ENCODE peak calls at places on chromosomes 1 and 21, in six cellular contexts. One of them, this sample, is unnamed.

GRCh38 chr1:22364764-22365163 is 86.9 kb upstream of the ZBTB40 start:
- DNase-seq in RWPE1: no peak
- DNase-seq in IMR-90: no peak
- DNase-seq in AG09309: no peak
- DNase-seq in lower leg skin: no peak
- DNase-seq in AG04449: no peak
- DNase-seq in this sample: no peak

GRCh38 chr1:209511169-209511568 is 72.3 kb upstream of the CAMK1G start:
- DNase-seq in RWPE1: no peak
- DNase-seq in IMR-90: no peak
- DNase-seq in AG09309: no peak
- DNase-seq in lower leg skin: no peak
- DNase-seq in AG04449: no peak
- DNase-seq in this sample: no peak

GRCh38 chr1:205502111-205502810 is 2.2 kb upstream of the CDK18 start:
- DNase-seq in RWPE1: no peak
- DNase-seq in IMR-90: no peak
- DNase-seq in AG09309: no peak
- DNase-seq in lower leg skin: no peak
- DNase-seq in AG04449: no peak
- DNase-seq in this sample: no peak

GRCh38 chr1:205934788-205935187 is 8.5 kb downstream of the SLC26A9 start:
- DNase-seq in RWPE1: peak; percentile 42
- DNase-seq in IMR-90: no peak
- DNase-seq in AG09309: no peak
- DNase-seq in lower leg skin: no peak
- DNase-seq in AG04449: no peak
- DNase-seq in this sample: no peak

GRCh38 chr1:43383449-43383848 is 6.2 kb downstream of the MED8 start:
- DNase-seq in RWPE1: no peak
- DNase-seq in IMR-90: no peak
- DNase-seq in AG09309: no peak
- DNase-seq in lower leg skin: no peak
- DNase-seq in AG04449: no peak
- DNase-seq in this sample: no peak

GRCh38 chr1:15213333-15213732 is 33.7 kb upstream of the FHAD1 start:
- DNase-seq in RWPE1: no peak
- DNase-seq in IMR-90: peak; percentile 64
- DNase-seq in AG09309: peak; percentile 25
- DNase-seq in lower leg skin: peak; percentile 32
- DNase-seq in AG04449: no peak
- DNase-seq in this sample: no peak

GRCh38 chr1:28494737-28495136 is 11.1 kb upstream of the RCC1 start:
- DNase-seq in RWPE1: no peak
- DNase-seq in IMR-90: no peak
- DNase-seq in AG09309: no peak
- DNase-seq in lower leg skin: no peak
- DNase-seq in AG04449: no peak
- DNase-seq in this sample: no peak

GRCh38 chr1:1021860-1022259 is 1.9 kb downstream of the AGRN start:
- DNase-seq in RWPE1: peak; percentile 67
- DNase-seq in IMR-90: peak; percentile 56
- DNase-seq in AG09309: no peak
- DNase-seq in lower leg skin: no peak
- DNase-seq in AG04449: no peak
- DNase-seq in this sample: no peak

GRCh38 chr1:21622466-21623315 is 46.5 kb downstream of the RAP1GAP start:
- DNase-seq in RWPE1: peak; percentile 88
- DNase-seq in IMR-90: no peak
- DNase-seq in AG09309: no peak
- DNase-seq in lower leg skin: no peak
- DNase-seq in AG04449: no peak
- DNase-seq in this sample: no peak

GRCh38 chr21:40625991-40626390 is 221.0 kb downstream of the DSCAM start:
- DNase-seq in RWPE1: no peak
- DNase-seq in IMR-90: no peak
- DNase-seq in AG09309: no peak
- DNase-seq in lower leg skin: no peak
- DNase-seq in AG04449: no peak
- DNase-seq in this sample: no peak

GRCh38 chr1:117014209-117014608 is 12.6 kb downstream of the CD101 start:
- DNase-seq in RWPE1: peak; percentile 35
- DNase-seq in IMR-90: no peak
- DNase-seq in AG09309: no peak
- DNase-seq in lower leg skin: no peak
- DNase-seq in AG04449: no peak
- DNase-seq in this sample: no peak

GRCh38 chr1:41371630-41372599 is 10.7 kb downstream of the FOXO6 start:
- DNase-seq in RWPE1: no peak
- DNase-seq in IMR-90: no peak
- DNase-seq in AG09309: no peak
- DNase-seq in lower leg skin: no peak
- DNase-seq in AG04449: no peak
- DNase-seq in this sample: peak; percentile 16

GRCh38 chr1:22826630-22827580 is 116.3 kb downstream of the EPHB2 start:
- DNase-seq in RWPE1: peak; percentile 78
- DNase-seq in IMR-90: no peak
- DNase-seq in AG09309: no peak
- DNase-seq in lower leg skin: no peak
- DNase-seq in AG04449: no peak
- DNase-seq in this sample: no peak

DNA sequence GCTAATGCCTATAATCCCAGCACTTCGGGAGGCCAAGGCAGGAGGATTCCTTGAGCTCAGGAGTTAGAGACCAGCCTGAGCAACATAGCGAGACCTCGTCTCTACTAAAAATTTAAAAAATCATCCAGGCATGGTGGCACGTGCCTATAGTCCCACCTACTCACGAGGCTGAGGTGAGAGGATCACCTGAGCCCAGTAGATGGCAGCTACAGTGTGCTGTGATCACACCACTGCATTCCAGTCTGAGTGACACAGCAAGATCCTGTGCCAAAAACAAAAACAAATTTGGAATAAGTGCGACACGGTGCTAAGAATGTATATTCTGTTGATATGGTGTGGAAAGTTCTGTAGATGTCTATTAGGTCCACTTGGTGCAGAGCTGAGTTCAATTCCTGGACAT is 15.1 kb downstream of the USP33 start:
- DNase-seq in RWPE1: no peak
- DNase-seq in IMR-90: no peak
- DNase-seq in AG09309: no peak
- DNase-seq in lower leg skin: no peak
- DNase-seq in AG04449: no peak
- DNase-seq in this sample: no peak
- TF ChIP-seq CTCF in RWPE1: no peak
- TF ChIP-seq CTCF in IMR-90: no peak
- TF ChIP-seq CTCF in AG09309: no peak
- TF ChIP-seq CTCF in lower leg skin: no peak
- TF ChIP-seq CTCF in AG04449: no peak
- TF ChIP-seq CTCF in this sample: no peak

GRCh38 chr1:112961072-112961471 is 5.1 kb upstream of the SLC16A1 start:
- DNase-seq in RWPE1: no peak
- DNase-seq in IMR-90: no peak
- DNase-seq in AG09309: no peak
- DNase-seq in lower leg skin: no peak
- DNase-seq in AG04449: no peak
- DNase-seq in this sample: no peak

GRCh38 chr1:112960381-112960780 is 4.4 kb upstream of the SLC16A1 start:
- DNase-seq in RWPE1: no peak
- DNase-seq in IMR-90: no peak
- DNase-seq in AG09309: no peak
- DNase-seq in lower leg skin: no peak
- DNase-seq in AG04449: no peak
- DNase-seq in this sample: no peak

GRCh38 chr1:112964347-112964746 is 8.4 kb upstream of the SLC16A1 start:
- DNase-seq in RWPE1: no peak
- DNase-seq in IMR-90: no peak
- DNase-seq in AG09309: no peak
- DNase-seq in lower leg skin: no peak
- DNase-seq in AG04449: no peak
- DNase-seq in this sample: no peak
- TF ChIP-seq CTCF in RWPE1: no peak
- TF ChIP-seq CTCF in IMR-90: no peak
- TF ChIP-seq CTCF in AG09309: no peak
- TF ChIP-seq CTCF in lower leg skin: no peak
- TF ChIP-seq CTCF in AG04449: no peak
- TF ChIP-seq CTCF in this sample: no peak

DNA sequence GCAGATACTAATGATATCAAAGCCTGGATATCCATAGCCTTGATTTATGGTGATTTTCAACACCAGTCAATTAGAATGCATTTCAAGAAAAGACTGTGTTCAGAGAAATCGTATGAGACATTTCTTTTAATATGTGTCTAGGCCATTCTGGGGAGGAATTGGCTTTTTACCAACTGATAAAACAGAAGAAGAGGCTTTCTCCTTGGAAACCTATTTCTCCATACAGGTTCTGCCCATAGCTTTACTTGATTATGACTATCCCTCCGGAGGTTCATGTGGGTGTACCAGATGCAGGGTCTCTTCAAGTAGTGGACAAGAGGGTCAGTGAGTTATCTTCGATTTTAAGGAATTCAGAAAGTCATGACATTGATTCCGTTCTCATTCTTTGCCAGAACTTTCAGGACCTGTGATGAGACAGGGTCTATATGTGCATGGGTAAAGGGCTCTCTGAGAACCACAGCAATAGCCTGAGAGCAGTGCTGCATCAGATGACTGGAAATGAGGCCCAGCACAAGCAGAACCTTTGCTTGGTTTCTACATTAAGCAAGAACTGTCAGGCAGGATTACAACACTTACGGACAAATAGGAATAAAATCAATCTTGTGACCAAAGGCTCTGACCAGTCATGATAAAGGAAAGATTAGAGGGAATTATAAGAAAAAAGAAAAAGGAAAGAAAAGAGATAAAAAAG is 263.7 kb upstream of the SGIP1 start:
- DNase-seq in RWPE1: no peak
- DNase-seq in IMR-90: peak; percentile 71
- DNase-seq in AG09309: no peak
- DNase-seq in lower leg skin: no peak
- DNase-seq in AG04449: no peak
- DNase-seq in this sample: no peak
- TF ChIP-seq CTCF in RWPE1: no peak
- TF ChIP-seq CTCF in IMR-90: no peak
- TF ChIP-seq CTCF in AG09309: no peak
- TF ChIP-seq CTCF in lower leg skin: no peak
- TF ChIP-seq CTCF in AG04449: no peak
- TF ChIP-seq CTCF in this sample: no peak

GRCh38 chr1:166017395-166017794 is 149.4 kb downstream of the FAM78B start:
- DNase-seq in RWPE1: no peak
- DNase-seq in IMR-90: no peak
- DNase-seq in AG09309: no peak
- DNase-seq in lower leg skin: no peak
- DNase-seq in AG04449: no peak
- DNase-seq in this sample: no peak
- TF ChIP-seq CTCF in RWPE1: no peak
- TF ChIP-seq CTCF in IMR-90: no peak
- TF ChIP-seq CTCF in AG09309: no peak
- TF ChIP-seq CTCF in lower leg skin: no peak
- TF ChIP-seq CTCF in AG04449: no peak
- TF ChIP-seq CTCF in this sample: peak; percentile 48